ENCODE peak calls at places on chromosomes 16 and 17, in nine cellular contexts. One of them, this sample, is unnamed.

GRCh38 chr17:19933221-19933620 is 44.4 kb downstream of the AKAP10 start:
- DNase-seq in activated gamma-delta T cell treated with anti-CD3 and anti-CD28 coated beads, Interleukin-2, amount 50 U/mL, for 16 hours: no peak
- DNase-seq in GM04504: no peak
- DNase-seq in H7: no peak
- DNase-seq in Calu3: no peak
- DNase-seq in stimulated activated naive CD8-positive, alpha-beta T cell treated with anti-CD3 and anti-CD28 coated beads, Interleukin-15, Interleukin-2, amounts not matched to agents 100 U/mL and 50 U/mL, for 24 hours: no peak
- DNase-seq in NAMALWA: no peak
- DNase-seq in T-helper 1 cell: no peak
- DNase-seq in A172: no peak
- DNase-seq in this sample: no peak

GRCh38 chr17:38341035-38341721 is 2.6 kb downstream of the GPR179 start:
- DNase-seq in activated gamma-delta T cell treated with anti-CD3 and anti-CD28 coated beads, Interleukin-2, amount 50 U/mL, for 16 hours: no peak
- DNase-seq in GM04504: no peak
- DNase-seq in H7: peak; percentile 74
- DNase-seq in Calu3: peak; percentile 84
- DNase-seq in stimulated activated naive CD8-positive, alpha-beta T cell treated with anti-CD3 and anti-CD28 coated beads, Interleukin-15, Interleukin-2, amounts not matched to agents 100 U/mL and 50 U/mL, for 24 hours: no peak
- DNase-seq in NAMALWA: no peak
- DNase-seq in T-helper 1 cell: no peak
- DNase-seq in A172: peak; percentile 35
- DNase-seq in this sample: no peak

GRCh38 chr17:43902190-43902589 is 5.1 kb downstream of the MPP2 start:
- DNase-seq in activated gamma-delta T cell treated with anti-CD3 and anti-CD28 coated beads, Interleukin-2, amount 50 U/mL, for 16 hours: no peak
- DNase-seq in GM04504: no peak
- DNase-seq in H7: no peak
- DNase-seq in Calu3: no peak
- DNase-seq in stimulated activated naive CD8-positive, alpha-beta T cell treated with anti-CD3 and anti-CD28 coated beads, Interleukin-15, Interleukin-2, amounts not matched to agents 100 U/mL and 50 U/mL, for 24 hours: no peak
- DNase-seq in NAMALWA: no peak
- DNase-seq in T-helper 1 cell: no peak
- DNase-seq in A172: no peak
- DNase-seq in this sample: no peak

GRCh38 chr17:700504-701094 is 14.0 kb downstream of the VPS53 start:
- DNase-seq in activated gamma-delta T cell treated with anti-CD3 and anti-CD28 coated beads, Interleukin-2, amount 50 U/mL, for 16 hours: no peak
- DNase-seq in GM04504: no peak
- DNase-seq in H7: peak; percentile 63
- DNase-seq in Calu3: no peak
- DNase-seq in stimulated activated naive CD8-positive, alpha-beta T cell treated with anti-CD3 and anti-CD28 coated beads, Interleukin-15, Interleukin-2, amounts not matched to agents 100 U/mL and 50 U/mL, for 24 hours: no peak
- DNase-seq in NAMALWA: peak; percentile 34
- DNase-seq in T-helper 1 cell: no peak
- DNase-seq in A172: no peak
- DNase-seq in this sample: no peak

GRCh38 chr16:85149776-85150175 is 37.5 kb upstream of the CIBAR2 start:
- DNase-seq in activated gamma-delta T cell treated with anti-CD3 and anti-CD28 coated beads, Interleukin-2, amount 50 U/mL, for 16 hours: no peak
- DNase-seq in GM04504: no peak
- DNase-seq in H7: no peak
- DNase-seq in Calu3: no peak
- DNase-seq in stimulated activated naive CD8-positive, alpha-beta T cell treated with anti-CD3 and anti-CD28 coated beads, Interleukin-15, Interleukin-2, amounts not matched to agents 100 U/mL and 50 U/mL, for 24 hours: no peak
- DNase-seq in NAMALWA: no peak
- DNase-seq in T-helper 1 cell: no peak
- DNase-seq in A172: no peak
- DNase-seq in this sample: no peak

GRCh38 chr17:2025622-2026309 is 632 bp upstream of the RTN4RL1 start:
- DNase-seq in activated gamma-delta T cell treated with anti-CD3 and anti-CD28 coated beads, Interleukin-2, amount 50 U/mL, for 16 hours: no peak
- DNase-seq in GM04504: no peak
- DNase-seq in H7: peak; percentile 88
- DNase-seq in Calu3: peak; percentile 74
- DNase-seq in stimulated activated naive CD8-positive, alpha-beta T cell treated with anti-CD3 and anti-CD28 coated beads, Interleukin-15, Interleukin-2, amounts not matched to agents 100 U/mL and 50 U/mL, for 24 hours: peak; percentile 51
- DNase-seq in NAMALWA: no peak
- DNase-seq in T-helper 1 cell: no peak
- DNase-seq in A172: peak; percentile 71
- DNase-seq in this sample: peak; percentile 19

GRCh38 chr17:76011951-76012350 is 11.3 kb downstream of the CDK3 start:
- DNase-seq in activated gamma-delta T cell treated with anti-CD3 and anti-CD28 coated beads, Interleukin-2, amount 50 U/mL, for 16 hours: no peak
- DNase-seq in GM04504: no peak
- DNase-seq in H7: no peak
- DNase-seq in Calu3: no peak
- DNase-seq in stimulated activated naive CD8-positive, alpha-beta T cell treated with anti-CD3 and anti-CD28 coated beads, Interleukin-15, Interleukin-2, amounts not matched to agents 100 U/mL and 50 U/mL, for 24 hours: no peak
- DNase-seq in NAMALWA: no peak
- DNase-seq in T-helper 1 cell: no peak
- DNase-seq in A172: no peak
- DNase-seq in this sample: no peak

GRCh38 chr16:80610489-80611156 is 69.8 kb downstream of the DYNLRB2 start:
- DNase-seq in activated gamma-delta T cell treated with anti-CD3 and anti-CD28 coated beads, Interleukin-2, amount 50 U/mL, for 16 hours: no peak
- DNase-seq in GM04504: no peak
- DNase-seq in H7: no peak
- DNase-seq in Calu3: no peak
- DNase-seq in stimulated activated naive CD8-positive, alpha-beta T cell treated with anti-CD3 and anti-CD28 coated beads, Interleukin-15, Interleukin-2, amounts not matched to agents 100 U/mL and 50 U/mL, for 24 hours: no peak
- DNase-seq in NAMALWA: no peak
- DNase-seq in T-helper 1 cell: no peak
- DNase-seq in A172: no peak
- DNase-seq in this sample: no peak

GRCh38 chr16:4032768-4033167 is 83.5 kb downstream of the ADCY9 start:
- DNase-seq in activated gamma-delta T cell treated with anti-CD3 and anti-CD28 coated beads, Interleukin-2, amount 50 U/mL, for 16 hours: no peak
- DNase-seq in GM04504: no peak
- DNase-seq in H7: no peak
- DNase-seq in Calu3: peak; percentile 51
- DNase-seq in stimulated activated naive CD8-positive, alpha-beta T cell treated with anti-CD3 and anti-CD28 coated beads, Interleukin-15, Interleukin-2, amounts not matched to agents 100 U/mL and 50 U/mL, for 24 hours: peak; percentile 29
- DNase-seq in NAMALWA: no peak
- DNase-seq in T-helper 1 cell: no peak
- DNase-seq in A172: no peak
- DNase-seq in this sample: no peak

GRCh38 chr17:75318211-75318610 is 29.0 kb upstream of the SLC25A19 start:
- DNase-seq in activated gamma-delta T cell treated with anti-CD3 and anti-CD28 coated beads, Interleukin-2, amount 50 U/mL, for 16 hours: no peak
- DNase-seq in GM04504: no peak
- DNase-seq in H7: no peak
- DNase-seq in Calu3: no peak
- DNase-seq in stimulated activated naive CD8-positive, alpha-beta T cell treated with anti-CD3 and anti-CD28 coated beads, Interleukin-15, Interleukin-2, amounts not matched to agents 100 U/mL and 50 U/mL, for 24 hours: no peak
- DNase-seq in NAMALWA: no peak
- DNase-seq in T-helper 1 cell: no peak
- DNase-seq in A172: no peak
- DNase-seq in this sample: no peak

GRCh38 chr17:32264823-32265191 is 825 bp upstream of the RHBDL3 start:
- DNase-seq in activated gamma-delta T cell treated with anti-CD3 and anti-CD28 coated beads, Interleukin-2, amount 50 U/mL, for 16 hours: no peak
- DNase-seq in GM04504: no peak
- DNase-seq in H7: peak; percentile 54
- DNase-seq in Calu3: no peak
- DNase-seq in stimulated activated naive CD8-positive, alpha-beta T cell treated with anti-CD3 and anti-CD28 coated beads, Interleukin-15, Interleukin-2, amounts not matched to agents 100 U/mL and 50 U/mL, for 24 hours: no peak
- DNase-seq in NAMALWA: no peak
- DNase-seq in T-helper 1 cell: no peak
- DNase-seq in A172: no peak
- DNase-seq in this sample: no peak

GRCh38 chr17:28335959-28336871 is 654 bp downstream of the TNFAIP1 start:
- DNase-seq in activated gamma-delta T cell treated with anti-CD3 and anti-CD28 coated beads, Interleukin-2, amount 50 U/mL, for 16 hours: no peak
- DNase-seq in GM04504: peak; percentile 71
- DNase-seq in H7: peak; percentile 86
- DNase-seq in Calu3: peak; percentile 66
- DNase-seq in stimulated activated naive CD8-positive, alpha-beta T cell treated with anti-CD3 and anti-CD28 coated beads, Interleukin-15, Interleukin-2, amounts not matched to agents 100 U/mL and 50 U/mL, for 24 hours: peak; percentile 40
- DNase-seq in NAMALWA: peak; percentile 43
- DNase-seq in T-helper 1 cell: no peak
- DNase-seq in A172: peak; percentile 93
- DNase-seq in this sample: peak; percentile 31

GRCh38 chr17:78739331-78739853 is 42.7 kb downstream of the CYTH1 start:
- DNase-seq in activated gamma-delta T cell treated with anti-CD3 and anti-CD28 coated beads, Interleukin-2, amount 50 U/mL, for 16 hours: no peak
- DNase-seq in GM04504: no peak
- DNase-seq in H7: no peak
- DNase-seq in Calu3: no peak
- DNase-seq in stimulated activated naive CD8-positive, alpha-beta T cell treated with anti-CD3 and anti-CD28 coated beads, Interleukin-15, Interleukin-2, amounts not matched to agents 100 U/mL and 50 U/mL, for 24 hours: no peak
- DNase-seq in NAMALWA: peak; percentile 66
- DNase-seq in T-helper 1 cell: no peak
- DNase-seq in A172: no peak
- DNase-seq in this sample: no peak

GRCh38 chr17:68539536-68540469 is 27.6 kb downstream of the PRKAR1A start:
- DNase-seq in activated gamma-delta T cell treated with anti-CD3 and anti-CD28 coated beads, Interleukin-2, amount 50 U/mL, for 16 hours: no peak
- DNase-seq in GM04504: no peak
- DNase-seq in H7: no peak
- DNase-seq in Calu3: peak; percentile 13
- DNase-seq in stimulated activated naive CD8-positive, alpha-beta T cell treated with anti-CD3 and anti-CD28 coated beads, Interleukin-15, Interleukin-2, amounts not matched to agents 100 U/mL and 50 U/mL, for 24 hours: no peak
- DNase-seq in NAMALWA: peak; percentile 46
- DNase-seq in T-helper 1 cell: no peak
- DNase-seq in A172: no peak
- DNase-seq in this sample: no peak

GRCh38 chr16:86306046-86306644 is 204.2 kb upstream of the FOXF1 start:
- DNase-seq in activated gamma-delta T cell treated with anti-CD3 and anti-CD28 coated beads, Interleukin-2, amount 50 U/mL, for 16 hours: no peak
- DNase-seq in GM04504: peak; percentile 51
- DNase-seq in H7: no peak
- DNase-seq in Calu3: no peak
- DNase-seq in stimulated activated naive CD8-positive, alpha-beta T cell treated with anti-CD3 and anti-CD28 coated beads, Interleukin-15, Interleukin-2, amounts not matched to agents 100 U/mL and 50 U/mL, for 24 hours: no peak
- DNase-seq in NAMALWA: no peak
- DNase-seq in T-helper 1 cell: no peak
- DNase-seq in A172: no peak
- DNase-seq in this sample: no peak

GRCh38 chr17:17781591-17782424 is 55.0 kb downstream of the SREBF1 start:
- DNase-seq in activated gamma-delta T cell treated with anti-CD3 and anti-CD28 coated beads, Interleukin-2, amount 50 U/mL, for 16 hours: no peak
- DNase-seq in GM04504: no peak
- DNase-seq in H7: peak; percentile 88
- DNase-seq in Calu3: peak; percentile 34
- DNase-seq in stimulated activated naive CD8-positive, alpha-beta T cell treated with anti-CD3 and anti-CD28 coated beads, Interleukin-15, Interleukin-2, amounts not matched to agents 100 U/mL and 50 U/mL, for 24 hours: peak; percentile 48
- DNase-seq in NAMALWA: no peak
- DNase-seq in T-helper 1 cell: no peak
- DNase-seq in A172: peak; percentile 64
- DNase-seq in this sample: peak; percentile 35

GRCh38 chr17:38415250-38416194 is 12.7 kb upstream of the ARHGAP23 start:
- DNase-seq in activated gamma-delta T cell treated with anti-CD3 and anti-CD28 coated beads, Interleukin-2, amount 50 U/mL, for 16 hours: no peak
- DNase-seq in GM04504: no peak
- DNase-seq in H7: peak; percentile 90
- DNase-seq in Calu3: peak; percentile 76
- DNase-seq in stimulated activated naive CD8-positive, alpha-beta T cell treated with anti-CD3 and anti-CD28 coated beads, Interleukin-15, Interleukin-2, amounts not matched to agents 100 U/mL and 50 U/mL, for 24 hours: peak; percentile 32
- DNase-seq in NAMALWA: peak; percentile 92
- DNase-seq in T-helper 1 cell: no peak
- DNase-seq in A172: peak; percentile 59
- DNase-seq in this sample: peak; percentile 9

GRCh38 chr16:85842848-85843247 is 43.4 kb downstream of the COX4I1 start:
- DNase-seq in activated gamma-delta T cell treated with anti-CD3 and anti-CD28 coated beads, Interleukin-2, amount 50 U/mL, for 16 hours: no peak
- DNase-seq in GM04504: no peak
- DNase-seq in H7: no peak
- DNase-seq in Calu3: no peak
- DNase-seq in stimulated activated naive CD8-positive, alpha-beta T cell treated with anti-CD3 and anti-CD28 coated beads, Interleukin-15, Interleukin-2, amounts not matched to agents 100 U/mL and 50 U/mL, for 24 hours: no peak
- DNase-seq in NAMALWA: no peak
- DNase-seq in T-helper 1 cell: no peak
- DNase-seq in A172: no peak
- DNase-seq in this sample: no peak

GRCh38 chr17:6627019-6627418 is 13.5 kb downstream of the KIAA0753 start:
- DNase-seq in activated gamma-delta T cell treated with anti-CD3 and anti-CD28 coated beads, Interleukin-2, amount 50 U/mL, for 16 hours: no peak
- DNase-seq in GM04504: no peak
- DNase-seq in H7: no peak
- DNase-seq in Calu3: no peak
- DNase-seq in stimulated activated naive CD8-positive, alpha-beta T cell treated with anti-CD3 and anti-CD28 coated beads, Interleukin-15, Interleukin-2, amounts not matched to agents 100 U/mL and 50 U/mL, for 24 hours: no peak
- DNase-seq in NAMALWA: no peak
- DNase-seq in T-helper 1 cell: no peak
- DNase-seq in A172: peak; percentile 19
- DNase-seq in this sample: no peak

GRCh38 chr16:88725609-88726407 is 19.5 kb downstream of the CTU2 start:
- DNase-seq in activated gamma-delta T cell treated with anti-CD3 and anti-CD28 coated beads, Interleukin-2, amount 50 U/mL, for 16 hours: no peak
- DNase-seq in GM04504: no peak
- DNase-seq in H7: no peak
- DNase-seq in Calu3: no peak
- DNase-seq in stimulated activated naive CD8-positive, alpha-beta T cell treated with anti-CD3 and anti-CD28 coated beads, Interleukin-15, Interleukin-2, amounts not matched to agents 100 U/mL and 50 U/mL, for 24 hours: no peak
- DNase-seq in NAMALWA: no peak
- DNase-seq in T-helper 1 cell: no peak
- DNase-seq in A172: no peak
- DNase-seq in this sample: no peak

GRCh38 chr17:16048797-16049449 is 49.3 kb downstream of the TTC19 start:
- DNase-seq in activated gamma-delta T cell treated with anti-CD3 and anti-CD28 coated beads, Interleukin-2, amount 50 U/mL, for 16 hours: no peak
- DNase-seq in GM04504: no peak
- DNase-seq in H7: no peak
- DNase-seq in Calu3: no peak
- DNase-seq in stimulated activated naive CD8-positive, alpha-beta T cell treated with anti-CD3 and anti-CD28 coated beads, Interleukin-15, Interleukin-2, amounts not matched to agents 100 U/mL and 50 U/mL, for 24 hours: no peak
- DNase-seq in NAMALWA: no peak
- DNase-seq in T-helper 1 cell: no peak
- DNase-seq in A172: no peak
- DNase-seq in this sample: no peak

GRCh38 chr16:80806957-80807356 is 2.6 kb upstream of the CDYL2 start:
- DNase-seq in activated gamma-delta T cell treated with anti-CD3 and anti-CD28 coated beads, Interleukin-2, amount 50 U/mL, for 16 hours: peak; percentile 13
- DNase-seq in GM04504: peak; percentile 20
- DNase-seq in H7: no peak
- DNase-seq in Calu3: no peak
- DNase-seq in stimulated activated naive CD8-positive, alpha-beta T cell treated with anti-CD3 and anti-CD28 coated beads, Interleukin-15, Interleukin-2, amounts not matched to agents 100 U/mL and 50 U/mL, for 24 hours: peak; percentile 46
- DNase-seq in NAMALWA: no peak
- DNase-seq in T-helper 1 cell: no peak
- DNase-seq in A172: peak; percentile 86
- DNase-seq in this sample: peak; percentile 67

GRCh38 chr17:2695243-2695960 is 16.2 kb downstream of the CLUH start:
- DNase-seq in activated gamma-delta T cell treated with anti-CD3 and anti-CD28 coated beads, Interleukin-2, amount 50 U/mL, for 16 hours: no peak
- DNase-seq in GM04504: no peak
- DNase-seq in H7: no peak
- DNase-seq in Calu3: no peak
- DNase-seq in stimulated activated naive CD8-positive, alpha-beta T cell treated with anti-CD3 and anti-CD28 coated beads, Interleukin-15, Interleukin-2, amounts not matched to agents 100 U/mL and 50 U/mL, for 24 hours: peak; percentile 1
- DNase-seq in NAMALWA: no peak
- DNase-seq in T-helper 1 cell: no peak
- DNase-seq in A172: no peak
- DNase-seq in this sample: no peak

GRCh38 chr16:55672471-55672870 is 16.7 kb downstream of the SLC6A2 start:
- DNase-seq in activated gamma-delta T cell treated with anti-CD3 and anti-CD28 coated beads, Interleukin-2, amount 50 U/mL, for 16 hours: no peak
- DNase-seq in GM04504: peak; percentile 48
- DNase-seq in H7: no peak
- DNase-seq in Calu3: no peak
- DNase-seq in stimulated activated naive CD8-positive, alpha-beta T cell treated with anti-CD3 and anti-CD28 coated beads, Interleukin-15, Interleukin-2, amounts not matched to agents 100 U/mL and 50 U/mL, for 24 hours: no peak
- DNase-seq in NAMALWA: no peak
- DNase-seq in T-helper 1 cell: no peak
- DNase-seq in A172: peak; percentile 10
- DNase-seq in this sample: no peak

GRCh38 chr17:73524941-73525679 is 119.1 kb downstream of the SDK2 start:
- DNase-seq in activated gamma-delta T cell treated with anti-CD3 and anti-CD28 coated beads, Interleukin-2, amount 50 U/mL, for 16 hours: no peak
- DNase-seq in GM04504: no peak
- DNase-seq in H7: no peak
- DNase-seq in Calu3: no peak
- DNase-seq in stimulated activated naive CD8-positive, alpha-beta T cell treated with anti-CD3 and anti-CD28 coated beads, Interleukin-15, Interleukin-2, amounts not matched to agents 100 U/mL and 50 U/mL, for 24 hours: no peak
- DNase-seq in NAMALWA: no peak
- DNase-seq in T-helper 1 cell: no peak
- DNase-seq in A172: no peak
- DNase-seq in this sample: no peak

GRCh38 chr17:80774643-80775281 is 216.9 kb upstream of the CHMP6 start:
- DNase-seq in activated gamma-delta T cell treated with anti-CD3 and anti-CD28 coated beads, Interleukin-2, amount 50 U/mL, for 16 hours: no peak
- DNase-seq in GM04504: no peak
- DNase-seq in H7: no peak
- DNase-seq in Calu3: no peak
- DNase-seq in stimulated activated naive CD8-positive, alpha-beta T cell treated with anti-CD3 and anti-CD28 coated beads, Interleukin-15, Interleukin-2, amounts not matched to agents 100 U/mL and 50 U/mL, for 24 hours: peak; percentile 63
- DNase-seq in NAMALWA: no peak
- DNase-seq in T-helper 1 cell: no peak
- DNase-seq in A172: no peak
- DNase-seq in this sample: no peak

GRCh38 chr16:81167851-81168250 is 70.6 kb upstream of the BCO1 start:
- DNase-seq in activated gamma-delta T cell treated with anti-CD3 and anti-CD28 coated beads, Interleukin-2, amount 50 U/mL, for 16 hours: no peak
- DNase-seq in GM04504: no peak
- DNase-seq in H7: no peak
- DNase-seq in Calu3: no peak
- DNase-seq in stimulated activated naive CD8-positive, alpha-beta T cell treated with anti-CD3 and anti-CD28 coated beads, Interleukin-15, Interleukin-2, amounts not matched to agents 100 U/mL and 50 U/mL, for 24 hours: no peak
- DNase-seq in NAMALWA: no peak
- DNase-seq in T-helper 1 cell: no peak
- DNase-seq in A172: no peak
- DNase-seq in this sample: no peak

GRCh38 chr17:41121742-41122141 is 2.2 kb downstream of the KRTAP4-12 start:
- DNase-seq in activated gamma-delta T cell treated with anti-CD3 and anti-CD28 coated beads, Interleukin-2, amount 50 U/mL, for 16 hours: no peak
- DNase-seq in GM04504: no peak
- DNase-seq in H7: no peak
- DNase-seq in Calu3: no peak
- DNase-seq in stimulated activated naive CD8-positive, alpha-beta T cell treated with anti-CD3 and anti-CD28 coated beads, Interleukin-15, Interleukin-2, amounts not matched to agents 100 U/mL and 50 U/mL, for 24 hours: no peak
- DNase-seq in NAMALWA: no peak
- DNase-seq in T-helper 1 cell: no peak
- DNase-seq in A172: no peak
- DNase-seq in this sample: no peak

GRCh38 chr17:32861979-32862378 is 14.9 kb downstream of the MYO1D start:
- DNase-seq in activated gamma-delta T cell treated with anti-CD3 and anti-CD28 coated beads, Interleukin-2, amount 50 U/mL, for 16 hours: no peak
- DNase-seq in GM04504: no peak
- DNase-seq in H7: no peak
- DNase-seq in Calu3: no peak
- DNase-seq in stimulated activated naive CD8-positive, alpha-beta T cell treated with anti-CD3 and anti-CD28 coated beads, Interleukin-15, Interleukin-2, amounts not matched to agents 100 U/mL and 50 U/mL, for 24 hours: no peak
- DNase-seq in NAMALWA: no peak
- DNase-seq in T-helper 1 cell: no peak
- DNase-seq in A172: no peak
- DNase-seq in this sample: no peak

GRCh38 chr16:66740533-66740932 is 10.9 kb downstream of the DYNC1LI2 start:
- DNase-seq in activated gamma-delta T cell treated with anti-CD3 and anti-CD28 coated beads, Interleukin-2, amount 50 U/mL, for 16 hours: no peak
- DNase-seq in GM04504: no peak
- DNase-seq in H7: no peak
- DNase-seq in Calu3: peak; percentile 29
- DNase-seq in stimulated activated naive CD8-positive, alpha-beta T cell treated with anti-CD3 and anti-CD28 coated beads, Interleukin-15, Interleukin-2, amounts not matched to agents 100 U/mL and 50 U/mL, for 24 hours: no peak
- DNase-seq in NAMALWA: no peak
- DNase-seq in T-helper 1 cell: no peak
- DNase-seq in A172: peak; percentile 35
- DNase-seq in this sample: no peak

This sample was measured in activated naive CD4-positive, alpha-beta T cell treated with Interleukin-2 at 50 U/mL for 16 hours.